ENCODE peak calls at places on chromosome 7, in six cellular contexts. V is transverse colon, L is gastrocnemius medialis, H is H54, S is lower leg skin, O is A549. G is an unnamed sample.

GRCh38 chr7:118250860-118251494 is 26.5 kb downstream of the ANKRD7 start:
- DNase-seq in S (no peak), O (no peak), L (no peak), H (no peak), V (no peak), G (no peak)

GRCh38 chr7:97149843-97150242 is 32.3 kb downstream of the SDHAF3 start:
- DNase-seq in H (no peak), L (no peak), S (no peak), V (no peak), O (no peak), G (no peak)

GRCh38 chr7:139709460-139709859 is 68.3 kb downstream of the HIPK2 start:
- DNase-seq in L (no peak), V (peak), H (no peak), S (no peak), O (no peak), G (no peak)

GRCh38 chr7:151838861-151839381 is 38.0 kb downstream of the PRKAG2 start:
- DNase-seq in S (no peak), V (peak), H (no peak), O (no peak), L (no peak), G (no peak)

GRCh38 chr7:139870406-139870805 is 41.3 kb downstream of the TBXAS1 start:
- DNase-seq in L (no peak), O (no peak), V (no peak), H (no peak), S (peak), G (no peak)

GRCh38 chr7:84302949-84303348 is 108.4 kb upstream of the SEMA3A start:
- DNase-seq in H (no peak), S (no peak), O (no peak), L (no peak), V (no peak), G (no peak)

GRCh38 chr7:2948794-2949193 is 94.9 kb downstream of the CARD11 start:
- DNase-seq in V (no peak), H (no peak), L (no peak), O (no peak), S (no peak), G (no peak)

GRCh38 chr7:44966731-44967538 is 11.9 kb downstream of the MYO1G start:
- DNase-seq in O (no peak), V (no peak), L (no peak), S (no peak), H (no peak), G (no peak)

GRCh38 chr7:21971780-21972396 is 26.2 kb upstream of the CDCA7L start:
- DNase-seq in O (no peak), L (no peak), V (no peak), H (no peak), S (no peak), G (no peak)

GRCh38 chr7:142349670-142350405 is 92.0 kb upstream of the PRSS58 start:
- DNase-seq in O (no peak), L (no peak), H (no peak), S (no peak), V (no peak), G (no peak)

GRCh38 chr7:152145853-152146466 is 120.5 kb downstream of the GALNT11 start:
- DNase-seq in L (no peak), S (no peak), O (peak), V (peak), H (peak), G (peak)

GRCh38 chr7:100673942-100674431 is 447 bp downstream of the GNB2 start:
- DNase-seq in O (no peak), V (peak), S (peak), L (peak), H (no peak), G (peak)

GRCh38 chr7:81170291-81170690 is 251.4 kb upstream of the SEMA3C start:
- DNase-seq in O (no peak), S (no peak), L (no peak), V (no peak), H (no peak), G (no peak)

GRCh38 chr7:76351372-76351771 is 7.4 kb downstream of the YWHAG start:
- DNase-seq in O (no peak), V (no peak), L (no peak), H (no peak), S (no peak), G (no peak)

GRCh38 chr7:134619627-134620331 is 26.9 kb upstream of the BPGM start:
- DNase-seq in S (no peak), O (no peak), H (peak), L (no peak), V (no peak), G (no peak)

GRCh38 chr7:94087664-94088352 is 83.7 kb upstream of the BET1 start:
- DNase-seq in O (peak), V (peak), S (no peak), H (peak), L (no peak), G (peak)

GRCh38 chr7:92762853-92763252 is 73.5 kb downstream of the CDK6 start:
- DNase-seq in S (no peak), L (no peak), O (no peak), V (no peak), H (no peak), G (no peak)

GRCh38 chr7:73439305-73439704 is 5.7 kb downstream of the FZD9 start:
- DNase-seq in V (no peak), H (no peak), O (no peak), L (no peak), S (no peak), G (no peak)

GRCh38 chr7:159099217-159099655 is 45.4 kb downstream of the VIPR2 start:
- DNase-seq in V (no peak), H (no peak), L (no peak), S (peak), O (no peak), G (no peak)

GRCh38 chr7:94276797-94277196 is 117.9 kb upstream of the COL1A2 start:
- DNase-seq in L (no peak), S (no peak), V (no peak), H (no peak), O (peak), G (no peak)

GRCh38 chr7:50792342-50793114 is 9.8 kb upstream of the GRB10 start:
- DNase-seq in S (no peak), V (peak), L (peak), O (peak), H (peak), G (peak)

GRCh38 chr7:20217193-20217948 is at the start of gene MACC1:
- DNase-seq in H (no peak), S (no peak), V (peak), L (no peak), O (no peak), G (peak)
- TF ChIP-seq POLR2A in H (no peak), S (no peak), V (peak), L (no peak), O (no peak), G (peak)

GRCh38 chr7:40828686-40829085 is 693.9 kb downstream of the SUGCT start:
- DNase-seq in O (no peak), H (no peak), S (no peak), L (no peak), V (no peak), G (no peak)
- TF ChIP-seq POLR2A in O (no peak), H (no peak), S (no peak), L (no peak), V (no peak), G (no peak)

DNA sequence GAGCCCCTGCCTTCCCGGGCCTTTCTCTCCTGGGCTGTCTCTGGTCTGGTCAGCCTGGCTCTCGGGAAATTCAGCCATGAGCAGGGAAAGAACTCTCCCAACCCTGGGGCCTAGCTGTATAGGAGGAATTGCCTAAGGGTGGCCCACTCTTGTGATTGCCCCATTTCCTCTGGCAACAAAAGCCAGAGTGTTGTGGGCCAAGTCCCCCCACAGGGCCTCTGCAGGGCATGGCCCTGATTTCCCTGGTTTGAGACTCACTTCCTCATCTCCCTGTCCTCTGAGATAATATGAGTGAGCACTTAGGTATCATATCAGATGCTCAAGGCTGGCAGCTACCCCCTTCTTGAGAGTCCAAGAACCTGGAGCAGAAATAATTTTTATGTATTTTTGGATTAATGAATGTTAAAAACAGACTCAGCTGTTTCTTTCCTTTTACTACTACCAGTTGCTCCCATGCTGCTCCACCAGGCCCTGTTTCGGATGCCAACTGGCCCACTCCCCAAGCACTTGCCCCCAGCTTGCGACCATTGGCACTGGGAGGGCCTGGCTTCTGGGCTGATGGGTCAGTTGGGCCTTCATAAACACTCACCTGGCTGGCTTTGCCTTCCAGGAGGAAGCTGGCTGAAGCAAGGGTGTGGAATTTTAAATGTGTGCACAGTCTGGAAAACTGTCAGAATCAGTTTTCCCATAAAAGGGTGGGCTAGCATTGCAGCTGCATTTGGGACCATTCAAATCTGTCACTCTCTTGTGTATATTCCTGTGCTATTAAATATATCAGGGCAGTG is 11.4 kb downstream of the IRF5 start:
- DNase-seq in L (no peak), H (no peak), O (no peak), S (no peak), V (no peak), G (no peak)
- TF ChIP-seq POLR2A in L (no peak), H (no peak), O (no peak), S (no peak), V (no peak), G (no peak)

GRCh38 chr7:28411876-28412662 is at the start of gene CREB5:
- DNase-seq in H (no peak), V (no peak), S (no peak), O (no peak), L (no peak), G (peak)
- TF ChIP-seq POLR2A in H (no peak), V (no peak), S (no peak), O (no peak), L (no peak), G (no peak)

GRCh38 chr7:32618470-32618869 is 123.2 kb downstream of the AVL9 start:
- DNase-seq in S (no peak), O (no peak), L (no peak), H (no peak), V (no peak), G (no peak)
- TF ChIP-seq POLR2A in S (no peak), O (no peak), L (no peak), H (no peak), V (no peak), G (no peak)

GRCh38 chr7:124930173-124930623 is 573 bp upstream of the POT1 start:
- DNase-seq in L (no peak), S (no peak), H (no peak), O (no peak), V (no peak), G (no peak)
- TF ChIP-seq POLR2A in L (no peak), S (no peak), H (no peak), O (no peak), V (no peak), G (no peak)

DNA sequence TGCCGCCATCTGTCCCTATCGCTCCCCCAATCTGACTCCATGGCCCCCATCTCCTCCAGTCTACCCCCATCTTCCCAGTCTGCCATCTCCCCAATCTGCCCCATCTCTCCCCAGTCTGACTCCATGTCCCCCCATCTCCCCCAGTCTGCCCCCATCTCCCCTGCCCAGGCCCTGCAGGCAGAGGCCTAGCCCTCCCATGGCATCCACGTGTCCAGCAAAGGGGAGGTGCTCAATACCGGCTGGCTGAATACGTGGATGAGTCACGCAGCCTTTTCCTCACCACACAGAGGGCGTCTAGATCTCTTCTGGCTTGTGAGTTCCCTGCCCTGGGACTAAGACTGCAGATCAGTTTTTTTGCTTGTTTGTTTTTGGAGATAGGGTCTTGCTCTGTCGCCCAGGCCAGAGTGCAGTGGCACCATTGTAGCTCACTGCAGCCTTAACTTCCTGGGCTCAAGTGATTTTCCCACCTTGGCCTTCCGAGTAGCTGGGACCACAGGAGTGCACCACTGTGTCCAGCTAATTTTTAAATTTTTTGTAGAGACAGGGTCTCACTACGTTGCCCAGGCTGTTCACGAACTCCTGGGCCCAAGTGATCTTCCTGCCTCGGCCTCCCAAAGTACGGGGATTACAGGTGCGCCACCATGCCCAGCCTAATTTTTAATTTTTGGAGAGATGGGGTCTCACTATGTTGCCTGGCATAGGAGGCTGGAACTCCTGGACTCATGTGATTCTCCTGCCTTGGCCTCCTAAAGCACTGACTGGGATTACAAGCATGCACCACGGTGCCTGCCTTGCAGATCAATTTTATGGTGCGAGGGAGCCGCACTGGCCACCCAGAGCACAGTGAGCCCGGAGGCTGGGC is 15.3 kb upstream of the GPR146 start:
- DNase-seq in V (peak), O (peak), S (peak), H (peak), L (peak), G (peak)
- TF ChIP-seq POLR2A in V (no peak), O (peak), S (no peak), H (peak), L (no peak), G (no peak)

GRCh38 chr7:131106681-131107342 is 220.9 kb upstream of the MKLN1 start:
- DNase-seq in O (no peak), V (peak), L (peak), S (peak), H (no peak), G (peak)

GRCh38 chr7:131108212-131108980 is 219.3 kb upstream of the MKLN1 start:
- DNase-seq in O (no peak), V (peak), S (no peak), H (no peak), L (no peak), G (peak)

GRCh38 chr7:131109011-131109756 is 218.5 kb upstream of the MKLN1 start:
- DNase-seq in O (no peak), H (no peak), L (no peak), S (no peak), V (no peak), G (no peak)

GRCh38 chr7:131105803-131106680 is 221.6 kb upstream of the MKLN1 start:
- DNase-seq in O (peak), H (peak), V (peak), L (peak), S (peak), G (peak)

GRCh38 chr7:131107343-131108211 is 220.1 kb upstream of the MKLN1 start:
- DNase-seq in O (peak), L (peak), H (peak), S (peak), V (peak), G (peak)
- TF ChIP-seq POLR2A in O (no peak), L (peak), H (no peak), S (peak), V (peak), G (peak)

GRCh38 chr7:5595545-5596045 is 172.0 kb upstream of the TNRC18 start:
- DNase-seq in L (no peak), O (peak), H (peak), V (no peak), S (no peak), G (peak)

GRCh38 chr7:5596896-5597246 is 173.2 kb upstream of the TNRC18 start:
- DNase-seq in V (no peak), S (no peak), L (no peak), O (no peak), H (no peak), G (no peak)

GRCh38 chr7:5597772-5598171 is 174.1 kb upstream of the TNRC18 start:
- DNase-seq in O (no peak), H (no peak), L (no peak), S (no peak), V (no peak), G (peak)

GRCh38 chr7:5596046-5596895 is 172.6 kb upstream of the TNRC18 start:
- DNase-seq in H (peak), L (peak), O (peak), V (peak), S (peak), G (peak)

DNA sequence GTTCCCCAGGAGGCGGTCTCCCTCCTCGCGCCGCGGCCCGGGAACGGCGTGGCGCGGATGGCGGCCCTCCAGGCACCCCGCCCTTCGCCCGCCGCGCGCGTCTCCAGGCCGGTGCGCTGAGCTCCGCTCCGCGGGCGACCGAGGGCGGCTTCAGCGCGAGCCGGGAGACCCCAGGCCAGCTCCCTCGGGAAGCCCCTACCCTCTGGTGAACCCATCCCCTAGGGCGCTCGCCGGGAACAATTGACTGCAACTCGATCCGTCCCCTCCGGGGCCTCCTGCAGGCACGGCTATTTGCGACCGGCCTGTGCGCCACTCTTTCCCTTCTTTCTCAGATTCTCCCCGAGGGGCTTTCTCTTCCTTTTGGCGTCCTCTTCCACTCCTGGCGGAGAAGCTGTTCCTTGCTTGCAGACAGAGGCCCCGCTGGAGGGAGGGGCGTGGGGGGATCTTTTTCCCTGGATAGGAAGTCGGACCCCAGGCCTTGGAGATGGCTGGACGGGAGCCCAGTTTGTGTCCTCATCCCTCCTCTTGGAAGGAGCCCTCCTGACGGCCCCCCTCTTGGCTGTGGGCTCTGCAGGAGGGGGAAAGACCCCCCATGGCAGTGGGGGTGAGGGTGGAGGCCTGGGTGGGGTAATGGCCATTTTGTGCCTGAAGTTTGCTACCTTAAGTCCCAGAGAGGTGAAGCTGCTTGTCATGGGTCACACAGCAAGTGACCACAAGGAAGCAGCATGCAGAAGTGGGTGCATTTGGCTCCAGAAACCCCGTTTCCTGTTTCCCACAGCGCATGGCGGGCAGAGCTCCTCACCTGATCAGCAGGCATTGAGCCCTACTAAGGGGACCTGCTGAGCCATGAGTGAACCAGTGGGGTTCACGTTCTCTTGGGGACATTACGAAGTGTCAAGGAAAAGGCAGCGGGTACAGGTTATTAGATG is 171.2 kb upstream of the TNRC18 start:
- DNase-seq in H (peak), V (no peak), O (no peak), L (no peak), S (no peak), G (peak)
- TF ChIP-seq POLR2A in H (peak), V (no peak), O (no peak), L (no peak), S (no peak), G (no peak)

GRCh38 chr7:148626828-148627227 is 36.3 kb downstream of the C7orf33 start:
- DNase-seq in O (no peak), H (no peak), V (no peak), S (peak), L (no peak), G (no peak)
- TF ChIP-seq POLR2A in O (no peak), H (no peak), V (no peak), S (no peak), L (no peak), G (no peak)